ENCODE peak calls at places on chromosomes 6 and 20, in five cellular contexts. Y is CD8-positive, alpha-beta T cell; W is brain microvascular endothelial cell; N is RWPE1; V is nephron progenitor cell. M is an unnamed sample.

GRCh38 chr6:14693301-14694192 is 552.3 kb upstream of the JARID2 start:
- DNase-seq in Y (no peak), W (no peak), N (no peak), V (no peak), M (no peak)

GRCh38 chr6:12238191-12238590 is 52.0 kb upstream of the EDN1 start:
- DNase-seq in Y (no peak), W (no peak), N (no peak), V (no peak), M (no peak)

GRCh38 chr6:111845441-111845871 is 27.8 kb downstream of the FYN start:
- DNase-seq in Y (no peak), W (no peak), N (no peak), V (no peak), M (no peak)

GRCh38 chr6:121830759-121831158 is 395.3 kb downstream of the GJA1 start:
- DNase-seq in Y (no peak), W (no peak), N (no peak), V (no peak), M (no peak)

GRCh38 chr6:135261872-135262725 is 81.0 kb downstream of the MYB start:
- DNase-seq in Y (no peak), W (peak), N (no peak), V (no peak), M (no peak)

GRCh38 chr20:22630698-22631097 is 46.3 kb upstream of the FOXA2 start:
- DNase-seq in Y (no peak), W (no peak), N (no peak), V (no peak), M (no peak)

GRCh38 chr6:5072440-5072839 is 12.7 kb upstream of the PPP1R3G start:
- DNase-seq in Y (no peak), W (no peak), N (no peak), V (no peak), M (no peak)

GRCh38 chr6:166714581-166714980 is 87.5 kb upstream of the RPS6KA2 start:
- DNase-seq in Y (no peak), W (no peak), N (no peak), V (no peak), M (no peak)

GRCh38 chr6:18507561-18507960 is 120.4 kb downstream of the RNF144B start:
- DNase-seq in Y (no peak), W (no peak), N (no peak), V (no peak), M (no peak)

GRCh38 chr6:37630281-37630799 is 67.3 kb downstream of the MDGA1 start:
- DNase-seq in Y (no peak), W (peak), N (peak), V (no peak), M (peak)

GRCh38 chr6:29834564-29835436 is 7.2 kb downstream of the HLA-G start:
- DNase-seq in Y (peak), W (no peak), N (no peak), V (peak), M (no peak)

GRCh38 chr6:41155132-41155805 is 1.1 kb upstream of the TREML1 start:
- DNase-seq in Y (no peak), W (no peak), N (no peak), V (no peak), M (peak)

DNA sequence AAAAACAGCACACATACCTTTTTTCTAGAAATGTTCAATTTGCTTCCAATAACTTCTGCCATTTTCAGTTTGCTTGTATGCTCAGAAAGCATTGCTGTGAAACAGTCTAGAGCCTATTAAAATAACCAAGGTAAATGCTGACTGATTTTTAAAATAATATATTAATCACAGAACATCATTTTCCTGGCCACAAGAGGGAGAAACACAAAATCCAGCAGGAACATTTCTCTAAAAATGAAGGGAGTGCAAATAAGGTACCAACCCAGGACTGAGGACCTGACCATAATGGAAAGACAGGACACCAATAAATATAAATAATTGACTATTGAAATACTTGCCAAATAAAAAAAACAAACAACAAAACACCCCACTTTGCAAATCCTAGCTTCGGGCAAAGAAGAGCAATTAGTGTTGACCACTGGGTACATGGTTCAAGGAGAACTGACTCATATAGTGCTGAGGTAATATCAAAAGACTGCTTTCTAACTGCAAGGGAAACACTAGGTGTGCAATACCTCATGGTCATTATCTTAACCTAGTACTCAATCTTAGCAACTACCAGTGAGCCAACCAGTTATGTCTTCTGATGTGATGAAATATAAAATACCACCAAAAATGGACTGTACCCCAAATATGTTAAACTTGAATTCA is 42.9 kb downstream of the MDN1 start:
- DNase-seq in Y (no peak), W (no peak), N (no peak), V (no peak), M (no peak)
- TF ChIP-seq CTCF in Y (no peak), W (no peak), N (no peak), V (no peak), M (peak)

GRCh38 chr20:57387945-57388351 is 3.2 kb upstream of the RBM38 start:
- DNase-seq in Y (no peak), W (no peak), N (no peak), V (no peak), M (no peak)

GRCh38 chr20:57390604-57391438 is at the start of gene RBM38:
- DNase-seq in Y (peak), W (no peak), N (peak), V (peak), M (no peak)

GRCh38 chr20:57391439-57392129 is 388 bp downstream of the RBM38 start:
- DNase-seq in Y (no peak), W (no peak), N (peak), V (peak), M (no peak)

GRCh38 chr20:57388953-57389694 is 2.1 kb upstream of the RBM38 start:
- DNase-seq in Y (peak), W (no peak), N (peak), V (peak), M (no peak)

DNA sequence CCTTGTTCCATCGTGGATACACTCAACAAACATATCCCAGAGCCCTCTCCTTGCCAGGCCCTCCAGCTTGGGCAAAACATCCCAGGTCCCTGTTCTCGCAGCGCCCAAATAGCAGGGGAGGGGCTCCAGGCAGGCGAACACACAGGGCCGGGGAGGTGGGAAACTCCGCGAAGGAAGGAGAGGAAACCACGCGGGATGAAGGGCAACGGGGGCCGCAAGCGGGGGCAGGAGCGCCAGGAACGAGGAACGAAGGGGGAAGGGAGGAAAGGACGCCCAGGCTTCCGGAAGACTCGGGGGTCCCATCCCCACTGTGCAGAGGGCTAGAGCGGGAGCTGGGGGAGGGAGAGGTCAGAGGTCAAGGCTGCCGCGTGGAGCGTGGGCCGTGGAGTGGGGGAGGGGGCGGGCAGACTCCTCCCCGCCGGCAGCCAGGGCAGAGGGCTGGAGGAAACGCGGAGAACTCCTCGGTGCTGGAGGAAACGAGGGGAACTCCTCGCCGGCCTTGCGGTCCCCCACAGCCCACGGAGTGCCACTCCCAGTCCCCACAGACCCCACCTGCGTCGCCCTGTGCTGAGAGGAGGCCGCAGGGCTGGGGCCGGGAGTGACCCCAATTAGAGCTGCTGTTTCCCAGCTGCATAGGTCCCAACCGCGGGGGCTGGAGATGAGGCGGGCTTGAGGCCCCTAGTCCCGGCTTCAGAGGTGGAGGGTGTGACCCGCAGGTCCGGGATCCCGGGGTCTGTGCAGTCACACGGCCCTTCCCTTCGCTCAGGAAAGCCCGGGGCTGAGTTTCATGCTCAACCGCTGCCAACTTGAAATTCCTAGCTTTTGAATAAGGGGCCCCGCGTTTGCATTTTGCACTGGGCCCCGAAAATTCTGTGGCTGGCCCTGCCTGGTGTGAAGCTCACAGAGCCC is 1.2 kb upstream of the RBM38 start:
- DNase-seq in Y (no peak), W (no peak), N (no peak), V (peak), M (no peak)
- TF ChIP-seq CTCF in Y (peak), W (no peak), N (no peak), V (no peak), M (no peak)

GRCh38 chr20:35312348-35312747 is 20.1 kb upstream of the FAM83C start:
- DNase-seq in Y (no peak), W (peak), N (peak), V (no peak), M (peak)
- TF ChIP-seq CTCF in Y (no peak), W (no peak), N (no peak), V (no peak), M (no peak)

DNA sequence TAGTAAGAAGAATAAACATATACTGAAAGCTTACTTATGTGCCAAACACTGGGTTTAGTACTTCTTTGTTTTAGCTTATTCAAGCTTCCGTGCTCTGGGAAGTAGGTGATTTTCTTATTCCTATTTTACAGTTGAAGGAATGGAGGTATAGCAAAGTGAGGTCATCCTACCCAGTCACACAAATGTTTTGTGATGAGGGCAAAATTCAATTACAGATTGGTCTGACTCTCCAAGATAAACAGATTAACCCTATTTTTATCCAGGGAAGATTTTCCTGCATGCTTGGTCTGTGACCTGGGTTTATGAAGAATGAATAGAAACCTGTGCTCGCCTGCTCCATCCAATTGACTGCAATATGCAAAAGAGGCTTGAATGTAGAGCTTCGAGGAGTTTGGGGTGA is 310.0 kb downstream of the ZNF217 start:
- DNase-seq in Y (no peak), W (no peak), N (no peak), V (no peak), M (no peak)
- TF ChIP-seq CTCF in Y (no peak), W (no peak), N (no peak), V (no peak), M (no peak)

DNA sequence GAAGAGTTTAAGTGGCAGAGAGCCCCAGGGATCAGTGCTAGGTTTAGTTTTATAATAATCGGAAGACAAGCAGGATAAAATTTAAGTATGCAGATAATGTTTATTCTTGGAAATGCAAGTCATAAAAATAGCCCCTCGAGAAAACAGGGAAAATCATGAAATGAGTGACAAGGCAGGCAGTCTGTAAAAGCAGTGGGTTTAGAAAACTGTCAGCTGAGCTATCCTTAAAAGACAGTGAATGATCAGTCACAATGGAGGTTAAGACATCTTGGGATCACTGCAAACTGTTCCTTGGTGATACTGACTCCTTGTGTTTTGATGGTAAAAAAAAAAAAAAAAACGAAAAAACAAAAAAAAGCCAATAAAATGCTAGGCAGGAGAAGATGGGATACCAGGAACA is 61.3 kb upstream of the BCLAF1 start:
- DNase-seq in Y (no peak), W (no peak), N (no peak), V (no peak), M (no peak)
- TF ChIP-seq CTCF in Y (no peak), W (no peak), N (no peak), V (no peak), M (no peak)

GRCh38 chr6:140061422-140062041 is 687.1 kb upstream of the CITED2 start:
- DNase-seq in Y (no peak), W (no peak), N (no peak), V (no peak), M (no peak)
- TF ChIP-seq CTCF in Y (no peak), W (no peak), N (no peak), V (no peak), M (no peak)

GRCh38 chr6:129621252-129621651 is 88.7 kb downstream of the ARHGAP18 start:
- DNase-seq in Y (peak), W (no peak), N (no peak), V (no peak), M (no peak)
- TF ChIP-seq CTCF in Y (no peak), W (peak), N (no peak), V (no peak), M (peak)

GRCh38 chr6:21396313-21396712 is 197.2 kb upstream of the SOX4 start:
- DNase-seq in Y (no peak), W (peak), N (peak), V (no peak), M (peak)

GRCh38 chr6:21393426-21394165 is 200.0 kb upstream of the SOX4 start:
- DNase-seq in Y (no peak), W (no peak), N (no peak), V (no peak), M (no peak)

GRCh38 chr6:21402368-21402767 is 191.2 kb upstream of the SOX4 start:
- DNase-seq in Y (no peak), W (no peak), N (no peak), V (no peak), M (no peak)

GRCh38 chr6:21395121-21395520 is 198.4 kb upstream of the SOX4 start:
- DNase-seq in Y (no peak), W (peak), N (no peak), V (no peak), M (no peak)

GRCh38 chr6:21398741-21399140 is 194.8 kb upstream of the SOX4 start:
- DNase-seq in Y (no peak), W (no peak), N (no peak), V (no peak), M (no peak)
- TF ChIP-seq CTCF in Y (no peak), W (no peak), N (no peak), V (no peak), M (no peak)

DNA sequence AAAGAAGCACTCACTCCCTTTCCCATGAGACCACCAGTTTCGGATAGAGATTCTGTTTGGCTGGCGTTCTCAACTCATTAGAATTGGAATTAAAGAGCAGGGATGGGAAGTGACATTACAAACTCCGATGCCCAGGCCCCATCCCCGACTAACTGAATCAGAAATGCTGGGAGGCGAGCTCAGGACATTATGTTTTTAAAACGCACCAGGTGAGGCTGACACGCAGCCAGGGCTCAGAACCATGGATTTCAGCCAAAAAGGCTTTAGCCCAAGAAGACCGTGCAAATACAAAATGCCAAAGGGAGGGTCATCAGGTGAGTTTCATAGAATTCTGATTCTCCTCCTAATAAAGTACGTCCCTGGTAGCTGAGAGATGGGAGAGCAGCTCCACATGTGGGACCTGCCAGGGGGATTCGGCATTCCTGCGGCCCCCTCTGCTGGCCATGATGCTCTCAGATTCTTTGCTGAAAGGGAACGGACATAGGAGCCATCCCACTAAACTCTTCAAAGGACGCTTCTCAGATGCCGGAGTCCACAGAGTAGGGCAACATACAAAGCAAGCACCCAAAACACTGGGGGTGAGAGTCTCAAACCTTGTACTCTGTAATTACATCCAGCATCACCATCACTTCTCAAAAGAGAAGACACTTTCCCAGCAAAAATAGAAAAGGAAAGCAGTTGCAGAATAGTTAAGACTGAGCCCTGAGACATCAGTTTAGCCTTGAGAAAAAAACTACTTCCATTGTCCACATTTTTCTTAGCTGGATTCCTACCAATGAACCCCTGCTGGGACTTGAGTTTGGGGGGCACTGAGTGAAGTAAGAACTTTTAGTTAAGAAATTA is 205.2 kb downstream of the BMP7 start:
- DNase-seq in Y (no peak), W (peak), N (peak), V (peak), M (no peak)
- TF ChIP-seq CTCF in Y (no peak), W (peak), N (no peak), V (peak), M (peak)

M was measured in epithelial cell of proximal tubule.